ENCODE peak calls at places on chromosome 21, in four cellular contexts. I is A549, D is cardiac muscle cell, L is neuronal stem cell. R is an unnamed sample.

GRCh38 chr21:33690874-33691273 is 48.6 kb downstream of the ITSN1 start:
- DNase-seq in D (no peak), I (no peak), L (no peak), R (no peak)

GRCh38 chr21:33443174-33443573 is 36.6 kb downstream of the TMEM50B start:
- DNase-seq in D (no peak), I (no peak), L (no peak), R (peak)

GRCh38 chr21:21897275-21897883 is 899.2 kb downstream of the NCAM2 start:
- DNase-seq in L (no peak), I (no peak), D (no peak), R (no peak)

GRCh38 chr21:20996421-20997307 is 1.5 kb upstream of the NCAM2 start:
- DNase-seq in L (peak), I (no peak), D (peak), R (no peak)

GRCh38 chr21:44293551-44294231 is 6.2 kb upstream of the PFKL start:
- DNase-seq in D (no peak), I (no peak), L (no peak), R (no peak)

GRCh38 chr21:32184485-32184884 is 94.4 kb downstream of the MIS18A start:
- DNase-seq in D (no peak), L (no peak), I (no peak), R (no peak)

GRCh38 chr21:33196956-33197374 is 32.8 kb upstream of the IFNAR2 start:
- DNase-seq in I (peak), L (peak), D (peak), R (no peak)

GRCh38 chr21:33644383-33645074 is 2.2 kb downstream of the ITSN1 start:
- DNase-seq in L (no peak), I (no peak), D (peak), R (no peak)

GRCh38 chr21:14557413-14557812 is 11.3 kb upstream of the SAMSN1 start:
- DNase-seq in I (no peak), D (no peak), L (no peak), R (no peak)

GRCh38 chr21:33067457-33067856 is 2.5 kb upstream of the OLIG1 start:
- DNase-seq in D (no peak), L (no peak), I (no peak), R (no peak)

GRCh38 chr21:25080161-25080560 is 527.1 kb downstream of the MRPL39 start:
- DNase-seq in I (no peak), L (no peak), D (no peak), R (no peak)

GRCh38 chr21:29205009-29205408 is 74.6 kb downstream of the MAP3K7CL start:
- DNase-seq in L (no peak), I (no peak), D (no peak), R (no peak)

GRCh38 chr21:27759091-27759659 is 792.3 kb upstream of the ADAMTS5 start:
- DNase-seq in I (no peak), D (no peak), L (no peak), R (no peak)

GRCh38 chr21:33042812-33043211 is 17.1 kb downstream of the OLIG2 start:
- DNase-seq in D (peak), L (no peak), I (peak), R (no peak)

GRCh38 chr21:41197582-41197981 is 29.6 kb downstream of the BACE2 start:
- DNase-seq in D (no peak), I (no peak), L (no peak), R (no peak)

GRCh38 chr21:29256125-29256895 is 42.4 kb upstream of the BACH1 start:
- DNase-seq in D (no peak), I (no peak), L (no peak), R (no peak)

GRCh38 chr21:27201197-27201596 is 234.3 kb upstream of the ADAMTS5 start:
- DNase-seq in D (no peak), L (no peak), I (no peak), R (no peak)

GRCh38 chr21:21730524-21730923 is 732.3 kb downstream of the NCAM2 start:
- DNase-seq in L (no peak), I (no peak), D (peak), R (no peak)

GRCh38 chr21:38129711-38130110 is 127.1 kb upstream of the KCNJ15 start:
- DNase-seq in I (no peak), D (no peak), L (no peak), R (no peak)

GRCh38 chr21:33657124-33657842 is 15.0 kb downstream of the ITSN1 start:
- DNase-seq in D (peak), I (no peak), L (no peak), R (no peak)

GRCh38 chr21:14657241-14658008 is 111.3 kb upstream of the SAMSN1 start:
- DNase-seq in D (no peak), I (no peak), L (no peak), R (no peak)

GRCh38 chr21:9735421-9735961 is 785.9 kb upstream of the TPTE start:
- DNase-seq in D (no peak), I (no peak), L (no peak), R (no peak)

GRCh38 chr21:28538987-28539622 is 453.6 kb downstream of the LTN1 start:
- DNase-seq in D (peak), L (no peak), I (no peak), R (no peak)

GRCh38 chr21:33234618-33235520 is 5.1 kb downstream of the IFNAR2 start:
- DNase-seq in L (no peak), D (no peak), I (no peak), R (no peak)

GRCh38 chr21:31707499-31707898 is 24.4 kb downstream of the SCAF4 start:
- DNase-seq in I (no peak), D (no peak), L (no peak), R (no peak)

GRCh38 chr21:14685568-14685967 is 139.5 kb upstream of the SAMSN1 start:
- DNase-seq in I (no peak), L (no peak), D (no peak), R (no peak)

GRCh38 chr21:43697758-43698643 is 20.9 kb upstream of the PDXK start:
- DNase-seq in D (peak), L (no peak), I (no peak), R (no peak)

GRCh38 chr21:35256468-35256988 is 207.4 kb upstream of the RUNX1 start:
- DNase-seq in I (peak), D (peak), L (peak), R (peak)

GRCh38 chr21:27326293-27326692 is 359.4 kb upstream of the ADAMTS5 start:
- DNase-seq in D (no peak), I (no peak), L (no peak), R (no peak)

GRCh38 chr21:32096411-32096810 is 182.4 kb downstream of the MIS18A start:
- DNase-seq in D (peak), I (peak), L (peak), R (no peak)

GRCh38 chr21:19237603-19238002 is 834.0 kb upstream of the TMPRSS15 start:
- DNase-seq in L (no peak), I (no peak), D (no peak), R (no peak)

GRCh38 chr21:24204641-24205040 is 1402.6 kb downstream of the MRPL39 start:
- DNase-seq in D (no peak), L (no peak), I (no peak), R (no peak)

GRCh38 chr21:44331650-44332306 is 7.4 kb downstream of the CFAP410 start:
- DNase-seq in L (no peak), D (peak), I (no peak), R (no peak)

GRCh38 chr21:33317226-33317625 is 7.5 kb upstream of the IFNAR1 start:
- DNase-seq in L (no peak), D (peak), I (no peak), R (no peak)

GRCh38 chr21:31397939-31398338 is 53.9 kb upstream of the TIAM1 start:
- DNase-seq in D (no peak), I (no peak), L (no peak), R (no peak)

GRCh38 chr21:16116067-16116466 is 386.3 kb downstream of the USP25 start:
- DNase-seq in I (no peak), D (no peak), L (no peak), R (no peak)

GRCh38 chr21:16117331-16117730 is 387.5 kb downstream of the USP25 start:
- DNase-seq in D (peak), I (no peak), L (no peak), R (no peak)

GRCh38 chr21:16117851-16118592 is 388.2 kb downstream of the USP25 start:
- DNase-seq in L (no peak), D (peak), I (peak), R (no peak)

GRCh38 chr21:16115461-16115860 is 385.7 kb downstream of the USP25 start:
- DNase-seq in D (no peak), I (no peak), L (no peak), R (no peak)

GRCh38 chr21:16116798-16117197 is 387.0 kb downstream of the USP25 start:
- DNase-seq in L (no peak), D (peak), I (peak), R (no peak)
- H3K4me3 ChIP-seq in L (no peak), D (no peak), I (no peak), R (no peak)

GRCh38 chr21:42232176-42232825 is 13.4 kb downstream of the ABCG1 start:
- DNase-seq in I (no peak), L (no peak), D (no peak), R (no peak)
- H3K27ac ChIP-seq in I (no peak), L (no peak), D (no peak), R (peak)

DNA sequence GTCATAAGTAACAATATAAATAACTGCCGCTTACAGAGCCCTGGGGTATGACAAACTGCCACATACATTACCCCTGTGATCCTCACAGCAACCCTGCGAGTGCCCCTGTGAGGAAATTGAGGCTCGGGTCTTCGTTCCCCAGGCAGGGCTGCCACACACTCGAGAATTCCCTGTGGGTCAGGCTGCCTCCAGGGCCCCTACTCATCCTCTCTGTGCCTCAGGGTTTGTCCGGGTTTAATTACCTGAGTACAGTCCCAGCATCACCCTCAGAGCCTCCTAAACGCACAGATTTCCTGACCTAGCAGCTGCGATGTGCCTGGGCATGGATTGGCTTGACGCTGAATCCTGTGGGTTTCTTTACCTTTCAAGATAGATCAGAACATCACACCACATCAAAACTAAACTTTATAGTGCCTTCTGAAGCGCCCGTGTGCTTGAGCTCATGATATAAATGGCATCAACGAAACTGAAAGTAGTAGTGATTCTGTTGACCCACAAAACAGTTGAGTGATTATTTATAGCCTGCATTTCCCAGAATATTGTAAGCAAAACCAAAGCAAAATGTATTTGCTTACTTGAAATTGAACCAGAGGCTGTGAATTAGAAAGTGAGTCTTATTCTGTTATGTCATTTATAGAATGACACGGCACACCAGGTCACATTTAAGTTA is 14.0 kb downstream of the SLC37A1 start:
- DNase-seq in D (no peak), I (no peak), L (no peak), R (no peak)
- H3K4me3 ChIP-seq in D (no peak), I (no peak), L (no peak), R (no peak)

GRCh38 chr21:16353764-16354163 is 624.0 kb downstream of the USP25 start:
- DNase-seq in D (no peak), L (no peak), I (no peak), R (no peak)
- H3K27ac ChIP-seq in D (peak), L (no peak), I (no peak), R (no peak)

GRCh38 chr21:30340714-30341573 is 3.5 kb upstream of the KRTAP27-1 start:
- DNase-seq in L (peak), I (peak), D (peak), R (no peak)
- H3K4me3 ChIP-seq in L (no peak), I (no peak), D (no peak), R (no peak)

DNA sequence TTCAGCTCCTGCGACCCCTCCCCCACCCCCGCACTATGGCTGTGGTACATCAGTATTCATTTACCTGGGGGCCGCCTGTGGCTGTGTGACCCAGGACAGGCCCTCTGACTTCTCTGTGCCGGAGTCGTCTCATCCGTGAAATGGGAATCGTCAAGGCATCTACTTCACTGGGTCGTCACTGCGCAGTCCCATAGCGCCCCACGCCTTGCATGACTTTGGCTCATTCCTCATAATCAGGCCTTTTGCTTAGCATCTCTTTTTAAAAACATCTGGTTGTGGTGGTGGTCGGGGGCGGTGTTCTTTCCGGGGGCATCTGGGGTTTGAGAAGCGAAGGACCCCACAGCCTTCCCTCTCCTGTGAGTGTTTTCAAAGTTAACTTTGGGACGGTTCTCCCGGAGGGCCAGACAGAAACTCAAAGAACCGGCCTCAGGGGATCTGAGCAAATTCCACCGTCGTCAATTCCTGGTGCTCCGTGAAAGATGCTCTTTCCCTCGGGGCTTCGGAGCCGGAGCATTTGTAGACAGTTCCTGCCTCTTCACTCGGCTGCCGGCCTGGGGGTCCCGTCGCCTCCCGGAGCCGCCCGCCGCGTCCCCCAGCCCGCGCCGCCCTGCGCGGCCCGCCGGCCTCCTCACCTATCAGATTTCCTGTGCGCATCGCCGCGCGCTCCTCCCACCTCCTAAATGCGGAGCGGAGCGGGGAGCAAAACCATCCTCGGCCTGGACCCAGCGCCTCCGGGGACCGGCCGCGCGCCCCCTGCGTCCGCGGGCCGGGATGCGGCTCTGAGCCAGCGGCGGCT is at the start of gene B3GALT5:
- DNase-seq in L (peak), I (no peak), D (no peak), R (no peak)
- H3K27ac ChIP-seq in L (no peak), I (no peak), D (no peak), R (no peak)

GRCh38 chr21:36946949-36947371 is 19.5 kb downstream of the HLCS start:
- DNase-seq in D (no peak), L (no peak), I (no peak), R (no peak)
- H3K4me3 ChIP-seq in D (no peak), L (no peak), I (no peak), R (no peak)

DNA sequence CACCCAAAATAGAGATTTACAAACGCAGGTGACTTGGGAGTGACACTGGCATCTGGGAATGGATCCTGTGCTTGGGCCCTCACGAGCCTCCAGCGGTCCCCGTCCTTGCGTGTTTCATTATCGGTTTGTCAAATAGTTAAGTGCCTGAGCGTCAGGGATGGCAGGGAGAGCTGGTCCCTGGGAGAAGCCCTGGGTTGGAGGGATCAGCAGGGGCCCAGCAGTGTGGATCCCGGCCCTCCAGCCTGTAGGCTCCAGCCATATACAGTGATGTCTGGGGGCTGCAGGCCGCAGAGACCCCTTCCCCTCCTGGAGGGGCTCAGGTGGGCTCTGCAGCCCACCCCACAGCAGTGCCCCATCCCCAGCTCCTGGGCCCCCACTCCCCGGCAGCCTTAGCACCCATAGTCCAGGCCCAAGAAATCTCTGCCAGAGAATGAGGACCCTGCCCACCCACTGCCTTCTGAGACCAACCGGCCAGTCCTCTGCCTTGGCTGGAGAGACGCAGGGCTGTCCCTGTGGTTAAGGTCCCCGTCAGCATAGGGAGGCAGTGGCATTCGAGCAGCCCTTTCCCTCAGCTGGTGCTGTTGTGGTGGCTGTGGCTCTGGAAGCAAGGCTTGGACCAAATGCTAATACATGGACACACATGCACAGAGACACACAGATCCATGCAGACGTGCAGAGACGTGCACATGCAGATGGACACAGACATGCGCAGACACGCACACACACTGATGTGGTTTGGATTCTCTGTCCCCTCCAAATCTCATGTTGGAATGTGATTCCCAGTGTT is 2.4 kb upstream of the SLC19A1 start:
- DNase-seq in D (no peak), I (no peak), L (no peak), R (peak)
- H3K27ac ChIP-seq in D (peak), I (no peak), L (no peak), R (no peak)

GRCh38 chr21:36260802-36261201 is 59.2 kb upstream of the MORC3 start:
- DNase-seq in L (no peak), I (no peak), D (no peak), R (no peak)
- H3K4me3 ChIP-seq in L (no peak), I (no peak), D (no peak), R (no peak)

GRCh38 chr21:45555557-45556301 is 13.5 kb upstream of the SLC19A1 start:
- DNase-seq in I (peak), D (peak), L (peak), R (peak)
- H3K27ac ChIP-seq in I (peak), D (peak), L (peak), R (peak)